ENCODE peak calls at places on chromosomes 4 and X, in six cellular contexts. S, Z, C, E, B and L are unnamed samples.

GRCh38 chrX:123424546-123424945 is 240.5 kb downstream of the GRIA3 start:
- DNase-seq in C (no peak), B (no peak), Z (no peak), E (no peak), S (peak), L (peak)

GRCh38 chr4:168725935-168726334 is 229.1 kb downstream of the PALLD start:
- DNase-seq in B (no peak), Z (no peak), S (no peak), E (no peak), C (no peak), L (no peak)

GRCh38 chrX:43552166-43552565 is 103.9 kb upstream of the MAOA start:
- DNase-seq in B (no peak), E (no peak), C (no peak), S (no peak), Z (no peak), L (peak)

GRCh38 chr4:147638365-147638764 is 21.2 kb downstream of the TMEM184C start:
- DNase-seq in B (no peak), Z (no peak), C (no peak), E (no peak), S (no peak), L (no peak)

GRCh38 chr4:180557348-180557747 is 1685.9 kb upstream of the TENM3 start:
- DNase-seq in B (no peak), E (no peak), Z (no peak), S (no peak), C (no peak), L (no peak)

GRCh38 chr4:8540991-8541390 is 39.2 kb upstream of the GPR78 start:
- DNase-seq in E (no peak), Z (no peak), C (no peak), B (no peak), S (no peak), L (no peak)

GRCh38 chr4:128338634-128339355 is 51.2 kb upstream of the PGRMC2 start:
- DNase-seq in Z (no peak), E (peak), C (no peak), B (no peak), S (peak), L (peak)

GRCh38 chr4:154018659-154019058 is 229.8 kb upstream of the SFRP2 start:
- DNase-seq in C (no peak), Z (no peak), B (peak), E (no peak), S (peak), L (no peak)

GRCh38 chr4:1411436-1412375 is 5.5 kb upstream of the NKX1-1 start:
- DNase-seq in Z (no peak), E (no peak), S (no peak), B (no peak), C (peak), L (no peak)

GRCh38 chr4:145736241-145736831 is 56.4 kb downstream of the C4orf51 start:
- DNase-seq in Z (no peak), C (no peak), S (no peak), B (peak), E (peak), L (no peak)

GRCh38 chrX:19630228-19630627 is 114.9 kb upstream of the MAP3K15 start:
- DNase-seq in Z (no peak), S (no peak), C (no peak), E (no peak), B (no peak), L (no peak)

GRCh38 chr4:150348079-150348478 is 233.9 kb upstream of the MAB21L2 start:
- DNase-seq in E (peak), Z (no peak), S (peak), B (no peak), C (no peak), L (no peak)

GRCh38 chr4:105895609-105896460 is 564 bp downstream of the NPNT start:
- DNase-seq in E (peak), B (peak), S (no peak), C (no peak), Z (peak), L (no peak)